ENCODE peak calls at places on chromosomes 13 and 19, in seven cellular contexts. O, R, K, C, U, H and F are unnamed samples.
A peak's percentile ranks its signal among the peaks of the same experiment; 100 is the strongest.

GRCh38 chr19:813359-814107 is 8.2 kb downstream of the PLPPR3 start:
- DNase-seq in O (no peak), R (no peak), K (no peak), C (no peak), U (no peak), H (no peak), F (no peak)

GRCh38 chr13:99355267-99356215 is 48.3 kb upstream of the GPR183 start:
- DNase-seq in O (no peak), R (no peak), K (no peak), C (no peak), U (no peak), H (no peak), F (no peak)

GRCh38 chr13:80955487-80955886 is 614.6 kb upstream of the SPRY2 start:
- DNase-seq in O (no peak), R (no peak), K (no peak), C (no peak), U (no peak), H (no peak), F (no peak)

GRCh38 chr19:50266896-50267295 is 62.3 kb downstream of the KCNC3 start:
- DNase-seq in O (no peak), R (no peak), K (no peak), C (no peak), U (no peak), H (peak; percentile 71), F (no peak)

GRCh38 chr19:47226426-47227346 is 4.3 kb downstream of the BBC3 start:
- DNase-seq in O (peak; percentile 97), R (no peak), K (peak; percentile 65), C (no peak), U (peak; percentile 85), H (peak; percentile 81), F (no peak)

GRCh38 chr13:100363351-100363750 is 225.2 kb downstream of the GGACT start:
- DNase-seq in O (no peak), R (no peak), K (no peak), C (no peak), U (no peak), H (no peak), F (peak; percentile 21)

GRCh38 chr19:50492303-50493052 is 15.8 kb upstream of the GARIN5A start:
- DNase-seq in O (no peak), R (no peak), K (no peak), C (no peak), U (peak; percentile 29), H (peak; percentile 73), F (no peak)

GRCh38 chr13:106139407-106139806 is 396.1 kb downstream of the EFNB2 start:
- DNase-seq in O (no peak), R (no peak), K (no peak), C (no peak), U (no peak), H (no peak), F (no peak)

GRCh38 chr13:32838985-32839384 is 177.2 kb upstream of the KL start:
- DNase-seq in O (no peak), R (no peak), K (peak; percentile 82), C (no peak), U (no peak), H (no peak), F (no peak)

GRCh38 chr19:15304140-15304705 is 28.1 kb downstream of the BRD4 start:
- DNase-seq in O (no peak), R (no peak), K (no peak), C (no peak), U (no peak), H (no peak), F (no peak)

GRCh38 chr19:33819875-33820781 is 23.5 kb downstream of the KCTD15 start:
- DNase-seq in O (peak; percentile 97), R (no peak), K (no peak), C (no peak), U (peak; percentile 61), H (peak; percentile 87), F (no peak)

GRCh38 chr19:3687774-3688706 is 12.2 kb downstream of the PIP5K1C start:
- DNase-seq in O (no peak), R (no peak), K (no peak), C (no peak), U (no peak), H (peak; percentile 76), F (no peak)

GRCh38 chr19:52734340-52734892 is 428 bp downstream of the ZNF611 start:
- DNase-seq in O (no peak), R (no peak), K (no peak), C (no peak), U (no peak), H (no peak), F (no peak)

GRCh38 chr13:26376430-26376829 is 122.5 kb downstream of the CDK8 start:
- DNase-seq in O (no peak), R (no peak), K (no peak), C (no peak), U (no peak), H (no peak), F (no peak)

GRCh38 chr19:3981736-3982681 is 3.3 kb downstream of the EEF2 start:
- DNase-seq in O (no peak), R (no peak), K (no peak), C (no peak), U (no peak), H (no peak), F (no peak)

GRCh38 chr19:38739440-38740251 is 4.6 kb downstream of the CAPN12 start:
- DNase-seq in O (no peak), R (no peak), K (no peak), C (no peak), U (no peak), H (no peak), F (no peak)

GRCh38 chr13:42740753-42741152 is 40.6 kb upstream of the FAM216B start:
- DNase-seq in O (no peak), R (no peak), K (no peak), C (no peak), U (peak; percentile 5), H (no peak), F (no peak)

GRCh38 chr19:16376649-16377048 is 52.0 kb downstream of the KLF2 start:
- DNase-seq in O (no peak), R (no peak), K (no peak), C (no peak), U (no peak), H (peak; percentile 71), F (no peak)

GRCh38 chr19:38263696-38264485 is 482 bp upstream of the SPINT2 start:
- DNase-seq in O (peak; percentile 91), R (no peak), K (peak; percentile 93), C (peak; percentile 59), U (peak; percentile 32), H (peak; percentile 65), F (no peak)

GRCh38 chr13:111341886-111342285 is 21.4 kb downstream of the TEX29 start:
- DNase-seq in O (peak; percentile 78), R (no peak), K (no peak), C (no peak), U (no peak), H (no peak), F (no peak)

GRCh38 chr19:51142119-51142518 is at the start of gene SIGLEC7:
- DNase-seq in O (no peak), R (no peak), K (no peak), C (no peak), U (peak; percentile 27), H (no peak), F (no peak)

GRCh38 chr19:49888478-49888901 is 8.2 kb downstream of the IL4I1 start:
- DNase-seq in O (no peak), R (no peak), K (peak; percentile 47), C (no peak), U (no peak), H (no peak), F (no peak)

GRCh38 chr13:37503287-37503686 is 95.3 kb downstream of the POSTN start:
- DNase-seq in O (no peak), R (no peak), K (no peak), C (no peak), U (no peak), H (no peak), F (no peak)

GRCh38 chr19:5479958-5480357 is 24.7 kb downstream of the ZNRF4 start:
- DNase-seq in O (no peak), R (no peak), K (no peak), C (no peak), U (no peak), H (no peak), F (no peak)

GRCh38 chr19:6402834-6403608 is 10.1 kb upstream of the GTF2F1 start:
- DNase-seq in O (no peak), R (no peak), K (no peak), C (no peak), U (peak; percentile 68), H (no peak), F (no peak)

GRCh38 chr13:30806784-30807183 is 71.4 kb downstream of the ALOX5AP start:
- DNase-seq in O (no peak), R (peak; percentile 54), K (no peak), C (no peak), U (no peak), H (no peak), F (peak; percentile 45)

GRCh38 chr13:71624641-71625040 is 242.4 kb downstream of the DACH1 start:
- DNase-seq in O (no peak), R (no peak), K (no peak), C (no peak), U (no peak), H (no peak), F (no peak)

GRCh38 chr13:106302011-106302410 is 233.5 kb downstream of the EFNB2 start:
- DNase-seq in O (no peak), R (no peak), K (no peak), C (no peak), U (no peak), H (no peak), F (no peak)

GRCh38 chr19:41456342-41456918 is 13.5 kb downstream of the ERICH4 start:
- DNase-seq in O (no peak), R (no peak), K (no peak), C (no peak), U (no peak), H (no peak), F (no peak)

GRCh38 chr19:10353793-10354391 is 14.5 kb upstream of the ICAM3 start:
- DNase-seq in O (no peak), R (no peak), K (no peak), C (peak; percentile 12), U (no peak), H (peak; percentile 75), F (no peak)

GRCh38 chr19:10712041-10712440 is 5.8 kb upstream of the DNM2 start:
- DNase-seq in O (no peak), R (no peak), K (no peak), C (no peak), U (no peak), H (no peak), F (no peak)

GRCh38 chr13:80030491-80030890 is 310.4 kb downstream of the SPRY2 start:
- DNase-seq in O (no peak), R (no peak), K (no peak), C (no peak), U (peak; percentile 23), H (no peak), F (no peak)

GRCh38 chr19:50703915-50704548 is 15.6 kb downstream of the SHANK1 start:
- DNase-seq in O (no peak), R (no peak), K (no peak), C (no peak), U (no peak), H (no peak), F (no peak)

GRCh38 chr13:44232729-44233128 is 140.9 kb upstream of the SERP2 start:
- DNase-seq in O (no peak), R (no peak), K (no peak), C (no peak), U (no peak), H (no peak), F (no peak)

GRCh38 chr13:110347535-110348308 is 40.6 kb downstream of the COL4A2 start:
- DNase-seq in O (peak; percentile 87), R (peak; percentile 67), K (no peak), C (no peak), U (no peak), H (no peak), F (peak; percentile 84)

GRCh38 chr13:113561417-113562084 is 23.0 kb upstream of the TFDP1 start:
- DNase-seq in O (peak; percentile 84), R (no peak), K (no peak), C (no peak), U (no peak), H (peak; percentile 56), F (no peak)

GRCh38 chr13:113596321-113597200 is 12.0 kb downstream of the TFDP1 start:
- DNase-seq in O (peak; percentile 74), R (no peak), K (no peak), C (no peak), U (no peak), H (peak; percentile 57), F (no peak)